ENCODE peak calls at places on chromosomes 1 and 21, in five cellular contexts. Q is HTR-8/SVneo; A is stimulated activated CD4-positive, alpha-beta T cell treated with anti-CD3 and anti-CD28 coated beads, Interleukin-4, amount 100 ng/mL, for 24 hours; T is activated T-cell treated with anti-CD3 and anti-CD28 coated beads for 48 hours; F is NCI-H446. L is an unnamed sample.

GRCh38 chr1:197463142-197463541 is 195.1 kb downstream of the CRB1 start:
- DNase-seq in F (no peak), Q (no peak), T (no peak), A (no peak), L (no peak)

GRCh38 chr1:78543941-78544630 is 53.3 kb downstream of the PTGFR start:
- DNase-seq in F (no peak), A (no peak), Q (no peak), T (no peak), L (peak; percentile 9)

GRCh38 chr1:205775015-205775716 is at the start of gene RAB29:
- DNase-seq in F (peak; percentile 93), Q (peak; percentile 77), T (peak; percentile 71), A (peak; percentile 84), L (peak; percentile 80)

GRCh38 chr1:22111620-22112019 is 31.3 kb downstream of the WNT4 start:
- DNase-seq in A (no peak), Q (no peak), F (no peak), T (no peak), L (no peak)

GRCh38 chr1:234584926-234585325 is 25.1 kb downstream of the IRF2BP2 start:
- DNase-seq in Q (no peak), T (no peak), A (no peak), F (peak; percentile 47), L (no peak)

GRCh38 chr1:224779491-224780020 is 149.9 kb upstream of the DNAH14 start:
- DNase-seq in T (no peak), Q (no peak), F (no peak), A (no peak), L (no peak)

GRCh38 chr21:44505673-44506278 is 34.2 kb downstream of the KRTAP10-1 start:
- DNase-seq in T (no peak), Q (no peak), F (no peak), A (no peak), L (no peak)

GRCh38 chr1:161506336-161507223 is 1.3 kb downstream of the FCGR2A start:
- DNase-seq in F (no peak), A (no peak), T (no peak), Q (no peak), L (no peak)

GRCh38 chr1:107358611-107359342 is 217.9 kb downstream of the NTNG1 start:
- DNase-seq in F (peak; percentile 90), T (no peak), A (no peak), Q (no peak), L (peak; percentile 17)

GRCh38 chr1:170731566-170732261 is 67.8 kb downstream of the PRRX1 start:
- DNase-seq in F (no peak), Q (no peak), T (no peak), A (no peak), L (no peak)

GRCh38 chr1:47416319-47417128 is 439 bp downstream of the FOXE3 start:
- DNase-seq in F (no peak), A (no peak), T (no peak), Q (no peak), L (peak; percentile 12)

GRCh38 chr1:212630159-212630900 is 21.8 kb downstream of the ATF3 start:
- DNase-seq in T (peak; percentile 62), Q (peak; percentile 75), F (peak; percentile 51), A (peak; percentile 69), L (no peak)

GRCh38 chr1:50978144-50978851 is 8.3 kb downstream of the CDKN2C start:
- DNase-seq in T (peak; percentile 20), A (peak; percentile 26), F (peak; percentile 91), Q (no peak), L (peak; percentile 48)

GRCh38 chr1:98761238-98761637 is 99.7 kb downstream of the SNX7 start:
- DNase-seq in Q (no peak), T (no peak), A (no peak), F (peak; percentile 20), L (no peak)

GRCh38 chr1:165451696-165452095 is 6.8 kb upstream of the RXRG start:
- DNase-seq in Q (no peak), T (no peak), A (no peak), F (peak; percentile 6), L (no peak)

GRCh38 chr1:165630629-165631402 is at the start of gene MGST3:
- DNase-seq in Q (peak; percentile 94), T (peak; percentile 93), F (peak; percentile 98), A (peak; percentile 94), L (peak; percentile 95)

GRCh38 chr1:5564578-5565257 is 427.5 kb downstream of the NPHP4 start:
- DNase-seq in A (no peak), F (no peak), T (no peak), Q (no peak), L (no peak)

GRCh38 chr1:156648951-156649350 is 7.0 kb downstream of the BCAN start:
- DNase-seq in A (no peak), F (peak; percentile 72), Q (no peak), T (no peak), L (no peak)

GRCh38 chr1:10060311-10061100 is 27.7 kb downstream of the UBE4B start:
- DNase-seq in T (no peak), Q (no peak), F (no peak), A (no peak), L (no peak)

GRCh38 chr1:28099050-28099769 is 10.8 kb upstream of the EYA3 start:
- DNase-seq in Q (no peak), T (no peak), F (no peak), A (no peak), L (no peak)

L was measured in foreskin melanocyte.